ENCODE peak calls at places on chromosomes 4 and X, in six cellular contexts. S is globus pallidus; X is neural progenitor cell; Z is left cardiac atrium; Q is tibial artery; M is stimulated activated CD8-positive, alpha-beta memory T cell treated with anti-CD3 and anti-CD28 coated beads, Interleukin-2, amount 100 ng/mL, for 1 hour. A is an unnamed sample.

GRCh38 chrX:131046596-131046995 is 11.6 kb upstream of the ARHGAP36 start:
- DNase-seq in X (no peak), M (no peak), Q (no peak), S (no peak), Z (no peak), A (no peak)

GRCh38 chr4:107913283-107913899 is 18.0 kb upstream of the CYP2U1 start:
- DNase-seq in Z (no peak), S (peak), M (no peak), X (peak), Q (no peak), A (peak)

GRCh38 chr4:52852041-52852440 is 10.1 kb upstream of the RASL11B start:
- DNase-seq in S (no peak), Z (no peak), Q (no peak), M (no peak), X (no peak), A (no peak)

GRCh38 chrX:39576081-39576701 is 521.6 kb downstream of the BCOR start:
- DNase-seq in S (peak), Q (peak), M (no peak), Z (no peak), X (peak), A (peak)

GRCh38 chr4:132670557-132670956 is 478.5 kb upstream of the PCDH10 start:
- DNase-seq in Q (no peak), S (no peak), X (no peak), Z (no peak), M (no peak), A (no peak)

GRCh38 chr4:11197942-11198341 is 230.8 kb downstream of the HS3ST1 start:
- DNase-seq in X (no peak), M (no peak), S (no peak), Q (no peak), Z (no peak), A (no peak)

GRCh38 chrX:130393451-130394074 is 8.1 kb upstream of the GPR119 start:
- DNase-seq in M (no peak), S (peak), Z (peak), X (peak), Q (no peak), A (peak)

GRCh38 chr4:169716677-169717076 is 41.1 kb downstream of the HPF1 start:
- DNase-seq in X (no peak), M (no peak), Z (no peak), Q (no peak), S (no peak), A (no peak)

GRCh38 chrX:13937370-13938052 is 92.2 kb downstream of the GEMIN8 start:
- DNase-seq in X (peak), S (peak), Q (peak), Z (no peak), M (no peak), A (no peak)

GRCh38 chr4:138935135-138935795 is 80.3 kb upstream of the NOCT start:
- DNase-seq in Q (no peak), X (no peak), S (no peak), M (no peak), Z (no peak), A (no peak)

GRCh38 chr4:152591361-152591760 is 55.5 kb upstream of the FBXW7 start:
- DNase-seq in S (no peak), X (peak), Q (no peak), M (no peak), Z (peak), A (no peak)